ENCODE peak calls at places on chromosomes 5 and 9, in seven cellular contexts. E, V, B, Z, I, D and O are unnamed samples.

GRCh38 chr9:78023003-78023741 is 8.4 kb downstream of the GNAQ start:
- DNase-seq in E (peak; percentile 16), V (peak; percentile 91), B (no peak), Z (no peak), I (peak; percentile 85), D (no peak), O (no peak)

GRCh38 chr5:62077387-62077786 is 228.6 kb upstream of the KIF2A start:
- DNase-seq in E (no peak), V (no peak), B (no peak), Z (no peak), I (no peak), D (no peak), O (no peak)

GRCh38 chr5:65808261-65808741 is 86.3 kb downstream of the NLN start:
- DNase-seq in E (no peak), V (peak; percentile 45), B (peak; percentile 26), Z (no peak), I (no peak), D (no peak), O (no peak)

GRCh38 chr9:107242073-107243063 is 40.7 kb upstream of the RAD23B start:
- DNase-seq in E (no peak), V (no peak), B (no peak), Z (no peak), I (no peak), D (no peak), O (no peak)

GRCh38 chr5:148446591-148446990 is 62.8 kb downstream of the FBXO38 start:
- DNase-seq in E (no peak), V (no peak), B (no peak), Z (no peak), I (no peak), D (no peak), O (no peak)

GRCh38 chr9:82247318-82247717 is 258.7 kb downstream of the SPATA31D1 start:
- DNase-seq in E (no peak), V (no peak), B (no peak), Z (no peak), I (no peak), D (no peak), O (no peak)

GRCh38 chr9:14180077-14180941 is 133.6 kb downstream of the NFIB start:
- DNase-seq in E (no peak), V (no peak), B (no peak), Z (peak; percentile 48), I (peak; percentile 34), D (no peak), O (no peak)

GRCh38 chr5:80408976-80409926 is 1.4 kb downstream of the ZFYVE16 start:
- DNase-seq in E (no peak), V (peak; percentile 39), B (no peak), Z (no peak), I (peak; percentile 26), D (no peak), O (no peak)

GRCh38 chr5:173395257-173395932 is 67.2 kb upstream of the STC2 start:
- DNase-seq in E (peak; percentile 15), V (peak; percentile 66), B (no peak), Z (no peak), I (peak; percentile 58), D (no peak), O (no peak)

GRCh38 chr5:157913575-157913974 is 54.6 kb upstream of the CLINT1 start:
- DNase-seq in E (no peak), V (no peak), B (no peak), Z (no peak), I (no peak), D (no peak), O (no peak)

GRCh38 chr9:122179690-122180074 is 20.0 kb downstream of the MORN5 start:
- DNase-seq in E (no peak), V (no peak), B (no peak), Z (no peak), I (no peak), D (no peak), O (no peak)

GRCh38 chr9:129675656-129676055 is 10.2 kb downstream of the PRRX2 start:
- DNase-seq in E (no peak), V (peak; percentile 21), B (no peak), Z (no peak), I (no peak), D (no peak), O (no peak)

GRCh38 chr5:118698774-118699173 is 289.6 kb downstream of the DTWD2 start:
- DNase-seq in E (peak; percentile 14), V (no peak), B (no peak), Z (no peak), I (no peak), D (no peak), O (no peak)

GRCh38 chr5:77029376-77029885 is 773 bp upstream of the AGGF1 start:
- DNase-seq in E (no peak), V (no peak), B (no peak), Z (no peak), I (no peak), D (no peak), O (no peak)

GRCh38 chr9:21317956-21318923 is 13.1 kb upstream of the IFNA5 start:
- DNase-seq in E (peak; percentile 19), V (peak; percentile 71), B (peak; percentile 24), Z (no peak), I (peak; percentile 67), D (no peak), O (no peak)

GRCh38 chr9:71079451-71079850 is 42.0 kb downstream of the TRPM3 start:
- DNase-seq in E (no peak), V (peak; percentile 38), B (no peak), Z (no peak), I (peak; percentile 16), D (no peak), O (no peak)

GRCh38 chr5:172644711-172645110 is 3.6 kb downstream of the NEURL1B start:
- DNase-seq in E (no peak), V (no peak), B (no peak), Z (no peak), I (no peak), D (no peak), O (no peak)

GRCh38 chr5:139419793-139420192 is 15.9 kb upstream of the SPATA24 start:
- DNase-seq in E (no peak), V (no peak), B (no peak), Z (no peak), I (no peak), D (no peak), O (no peak)

GRCh38 chr5:23820764-23821471 is 313.5 kb downstream of the PRDM9 start:
- DNase-seq in E (peak; percentile 8), V (peak; percentile 35), B (no peak), Z (no peak), I (peak; percentile 38), D (no peak), O (no peak)

GRCh38 chr5:151470440-151470839 is 23.0 kb downstream of the SLC36A1 start:
- DNase-seq in E (no peak), V (peak; percentile 53), B (no peak), Z (no peak), I (no peak), D (no peak), O (no peak)

DNA sequence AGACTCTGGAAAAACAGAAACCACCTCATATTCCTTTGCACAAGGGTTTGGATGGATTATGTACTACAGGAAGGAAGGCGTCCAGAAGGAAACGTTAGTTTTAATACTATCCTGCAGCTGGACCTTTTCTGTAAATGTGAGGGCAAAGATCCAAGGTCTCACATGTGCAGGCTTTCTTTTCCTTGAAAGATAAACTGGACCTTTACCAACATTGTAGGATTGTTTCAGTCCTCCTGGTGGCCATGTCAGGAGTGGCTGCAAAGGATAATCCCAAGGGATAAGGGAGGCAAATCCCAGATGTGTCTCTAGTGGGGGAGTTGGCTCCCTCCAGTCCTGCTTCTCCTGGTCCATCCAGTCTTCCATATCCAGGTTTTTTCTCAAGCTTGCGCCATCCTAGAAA is 397.5 kb downstream of the HTR1A start:
- DNase-seq in E (no peak), V (no peak), B (no peak), Z (no peak), I (no peak), D (no peak), O (no peak)
- TF ChIP-seq CTCF in E (no peak), V (no peak), B (no peak), Z (no peak), I (no peak), D (no peak), O (no peak)

GRCh38 chr5:93894471-93895354 is 153.3 kb upstream of the POU5F2 start:
- DNase-seq in E (no peak), V (peak; percentile 57), B (no peak), Z (no peak), I (peak; percentile 30), D (no peak), O (no peak)
- TF ChIP-seq CTCF in E (peak; percentile 54), V (peak; percentile 71), B (no peak), Z (no peak), I (peak; percentile 67), D (peak; percentile 60), O (peak; percentile 42)

GRCh38 chr9:105311317-105311716 is 66.9 kb downstream of the SLC44A1 start:
- DNase-seq in E (no peak), V (no peak), B (no peak), Z (no peak), I (no peak), D (no peak), O (no peak)

GRCh38 chr9:105308448-105309412 is 64.3 kb downstream of the SLC44A1 start:
- DNase-seq in E (no peak), V (no peak), B (no peak), Z (no peak), I (no peak), D (no peak), O (no peak)

GRCh38 chr9:105309531-105309931 is 65.1 kb downstream of the SLC44A1 start:
- DNase-seq in E (no peak), V (no peak), B (no peak), Z (no peak), I (no peak), D (no peak), O (no peak)

GRCh38 chr9:105316703-105317102 is 72.3 kb downstream of the SLC44A1 start:
- DNase-seq in E (no peak), V (no peak), B (no peak), Z (no peak), I (no peak), D (no peak), O (no peak)

GRCh38 chr9:105313238-105313637 is 68.8 kb downstream of the SLC44A1 start:
- DNase-seq in E (no peak), V (no peak), B (no peak), Z (no peak), I (no peak), D (no peak), O (no peak)
- TF ChIP-seq CTCF in E (no peak), V (no peak), B (no peak), Z (no peak), I (no peak), D (no peak), O (no peak)

GRCh38 chr9:79757906-79758669 is 186.3 kb downstream of the TLE4 start:
- DNase-seq in E (no peak), V (peak; percentile 66), B (no peak), Z (no peak), I (peak; percentile 30), D (no peak), O (no peak)
- TF ChIP-seq CTCF in E (no peak), V (peak; percentile 58), B (peak; percentile 36), Z (no peak), I (peak; percentile 55), D (peak; percentile 46), O (peak; percentile 55)

DNA sequence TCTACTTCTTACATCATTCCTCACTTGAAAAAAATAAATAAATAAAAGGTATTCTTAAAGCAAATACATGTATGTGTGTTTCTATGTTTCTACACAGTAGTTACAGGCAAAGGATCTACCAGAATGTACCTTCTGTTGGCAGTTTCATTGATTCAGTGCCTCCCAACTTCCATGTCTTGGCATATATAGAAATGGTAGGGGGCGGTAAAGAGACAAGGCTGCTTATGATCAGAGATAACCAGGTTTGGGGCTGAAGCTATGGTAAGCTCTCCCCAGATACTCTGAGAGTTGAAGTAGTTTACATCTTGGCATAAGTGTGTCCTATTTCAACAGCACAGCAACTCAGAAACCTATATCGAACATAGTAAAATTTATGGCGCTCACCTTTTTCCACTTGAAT is 1075.4 kb upstream of the C9orf72 start:
- DNase-seq in E (no peak), V (no peak), B (no peak), Z (no peak), I (no peak), D (no peak), O (no peak)
- TF ChIP-seq CTCF in E (no peak), V (no peak), B (no peak), Z (no peak), I (no peak), D (peak; percentile 12), O (no peak)